ENCODE peak calls at places on chromosomes 13 and 19, in five cellular contexts. G is uterus, Y is A549, Z is esophagus squamous epithelium, B is body of pancreas. O is an unnamed sample.

GRCh38 chr13:52361225-52361624 is 44.7 kb downstream of the THSD1 start:
- DNase-seq in G (no peak), Y (no peak), Z (no peak), B (no peak), O (no peak)

GRCh38 chr13:36193151-36193855 is 21.1 kb downstream of the SOHLH2 start:
- DNase-seq in G (no peak), Y (no peak), Z (no peak), B (no peak), O (no peak)

GRCh38 chr13:94481966-94482365 is 2.5 kb upstream of the DCT start:
- DNase-seq in G (no peak), Y (peak; percentile 10), Z (no peak), B (no peak), O (peak; percentile 55)

GRCh38 chr19:10332965-10333757 is at the start of gene RAVER1:
- DNase-seq in G (peak; percentile 98), Y (peak; percentile 88), Z (peak; percentile 77), B (peak; percentile 98), O (peak; percentile 97)

GRCh38 chr19:31985001-31985605 is 360.3 kb upstream of the ZNF507 start:
- DNase-seq in G (no peak), Y (no peak), Z (no peak), B (no peak), O (no peak)

GRCh38 chr19:39146686-39147450 is 21.3 kb downstream of the PAK4 start:
- DNase-seq in G (no peak), Y (no peak), Z (no peak), B (no peak), O (no peak)

GRCh38 chr19:45767881-45768643 is 990 bp downstream of the SIX5 start:
- DNase-seq in G (peak; percentile 75), Y (peak; percentile 54), Z (no peak), B (peak; percentile 86), O (peak; percentile 81)

GRCh38 chr19:58572818-58573657 is at the start of gene MZF1:
- DNase-seq in G (peak; percentile 100), Y (peak; percentile 100), Z (no peak), B (peak; percentile 99), O (peak; percentile 100)

GRCh38 chr19:38263696-38264485 is 482 bp upstream of the SPINT2 start:
- DNase-seq in G (no peak), Y (peak; percentile 78), Z (no peak), B (no peak), O (no peak)

GRCh38 chr19:33746159-33746558 is 50.5 kb upstream of the KCTD15 start:
- DNase-seq in G (no peak), Y (no peak), Z (no peak), B (no peak), O (no peak)
- TF ChIP-seq CTCF in G (no peak), Y (no peak), Z (no peak), B (no peak), O (no peak)

DNA sequence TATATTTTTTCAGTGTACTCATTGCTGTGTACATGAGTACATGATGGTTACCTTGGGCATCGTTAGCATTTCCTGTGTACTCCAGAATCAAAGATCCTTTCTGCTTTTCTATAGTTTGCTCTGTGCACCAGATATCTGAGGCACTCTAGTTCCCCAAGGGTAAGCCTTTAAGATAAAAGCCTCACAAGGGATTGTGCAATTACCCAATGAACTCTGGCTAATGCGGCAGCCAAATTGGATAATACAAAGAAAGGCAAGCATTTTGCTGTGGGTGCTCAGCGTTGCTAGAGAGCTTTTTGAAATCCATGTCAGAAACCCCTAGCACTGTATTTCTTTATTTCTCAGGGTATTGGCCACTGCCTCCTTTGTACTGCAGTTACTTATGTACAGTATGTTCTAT is 2.9 kb downstream of the CYSLTR2 start:
- DNase-seq in G (no peak), Y (no peak), Z (no peak), B (no peak), O (no peak)
- H3K4me1 ChIP-seq in G (no peaks in the 10 kb centered on the region), Y (no peaks in the 10 kb centered on the region), Z (peaks cover 7% of the 10 kb centered on the region), B (peaks cover 24% of the 10 kb centered on the region), O (no peaks in the 10 kb centered on the region)

DNA sequence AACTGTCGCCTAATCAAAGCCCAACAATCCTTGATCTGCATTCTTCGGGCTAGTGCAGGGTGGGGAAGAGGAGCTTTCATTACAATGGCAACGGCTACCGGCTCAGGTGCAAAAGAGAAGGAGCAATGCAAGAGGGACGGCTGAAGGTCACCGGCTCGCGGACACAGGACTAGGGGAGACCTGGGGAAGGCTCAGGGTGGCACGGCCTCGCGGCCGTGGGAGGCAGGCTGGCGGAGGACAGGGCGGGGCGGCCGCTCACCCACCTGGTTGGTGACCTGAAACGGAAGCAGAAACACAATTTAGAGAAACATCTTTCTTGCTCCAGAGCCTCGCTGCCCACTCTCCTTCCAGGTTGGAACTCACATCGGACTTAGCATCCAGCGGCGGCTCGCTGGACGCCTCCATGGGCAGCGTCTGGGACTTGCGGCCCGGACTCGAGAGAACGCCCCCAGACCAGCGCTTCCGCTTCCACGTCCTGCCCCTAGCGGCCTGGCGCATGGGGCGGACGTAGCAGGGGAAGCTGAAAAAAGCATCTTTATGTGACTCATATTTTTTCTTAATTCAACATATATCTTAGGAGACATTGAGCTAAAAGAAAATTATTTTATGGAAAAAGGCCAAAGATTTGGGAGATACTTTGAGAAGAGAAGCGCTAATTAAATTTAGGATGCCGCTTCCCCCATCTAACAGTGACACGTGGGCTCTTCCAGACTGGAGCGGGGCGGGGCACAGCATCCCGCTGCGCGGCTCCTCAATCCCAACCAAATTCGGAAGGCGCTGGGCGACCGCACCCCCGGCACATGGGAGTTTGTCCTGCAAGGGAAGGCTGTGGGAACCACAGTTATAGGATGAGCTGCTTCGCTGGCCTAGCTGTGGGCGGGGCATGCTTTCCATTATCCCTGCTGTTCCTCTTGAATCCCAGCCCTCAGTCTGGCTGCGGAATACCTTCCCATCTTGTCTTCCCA is at the start of gene COMMD6:
- DNase-seq in G (peak; percentile 88), Y (peak; percentile 88), Z (peak; percentile 11), B (peak; percentile 78), O (peak; percentile 46)
- TF ChIP-seq POLR2A in G (peak; percentile 27), Y (peak; percentile 94), Z (no peak), B (peak; percentile 85), O (peak; percentile 43)

GRCh38 chr13:25463496-25463895 is 91.7 kb downstream of the ATP8A2 start:
- DNase-seq in G (no peak), Y (no peak), Z (no peak), B (no peak), O (no peak)

GRCh38 chr13:25466880-25467279 is 95.1 kb downstream of the ATP8A2 start:
- DNase-seq in G (no peak), Y (no peak), Z (no peak), B (no peak), O (no peak)

GRCh38 chr13:25469179-25469545 is 97.4 kb downstream of the ATP8A2 start:
- DNase-seq in G (no peak), Y (no peak), Z (no peak), B (no peak), O (no peak)

GRCh38 chr13:25473864-25474263 is 102.1 kb downstream of the ATP8A2 start:
- DNase-seq in G (no peak), Y (no peak), Z (no peak), B (no peak), O (no peak)

GRCh38 chr13:25468330-25469178 is 96.8 kb downstream of the ATP8A2 start:
- DNase-seq in G (no peak), Y (peak; percentile 15), Z (no peak), B (peak; percentile 30), O (no peak)
- TF ChIP-seq CTCF in G (no peak), Y (no peak), Z (no peak), B (no peak), O (no peak)

GRCh38 chr13:42392180-42392579 is 120.2 kb downstream of the AKAP11 start:
- DNase-seq in G (no peak), Y (no peak), Z (no peak), B (no peak), O (no peak)
- H3K4me1 ChIP-seq in G (no peaks in the 10 kb centered on the region), Y (no peaks in the 10 kb centered on the region), Z (peaks cover 4% of the 10 kb centered on the region), B (no peaks in the 10 kb centered on the region), O (no peaks in the 10 kb centered on the region)

GRCh38 chr19:12722566-12723382 is 958 bp downstream of the TNPO2 start:
- DNase-seq in G (peak; percentile 99), Y (peak; percentile 96), Z (peak; percentile 84), B (peak; percentile 99), O (peak; percentile 99)
- TF ChIP-seq POLR2A in G (no peak), Y (peak; percentile 38), Z (no peak), B (peak; percentile 37), O (peak; percentile 35)

GRCh38 chr19:4679416-4679815 is 9.3 kb upstream of the MYDGF start:
- DNase-seq in G (no peak), Y (no peak), Z (no peak), B (no peak), O (no peak)

GRCh38 chr19:4675346-4675745 is 5.2 kb upstream of the MYDGF start:
- DNase-seq in G (no peak), Y (no peak), Z (no peak), B (no peak), O (no peak)

GRCh38 chr19:4673726-4674125 is 3.6 kb upstream of the MYDGF start:
- DNase-seq in G (no peak), Y (no peak), Z (no peak), B (no peak), O (no peak)

GRCh38 chr19:4678881-4679379 is 8.8 kb upstream of the MYDGF start:
- DNase-seq in G (peak; percentile 38), Y (no peak), Z (no peak), B (no peak), O (no peak)

DNA sequence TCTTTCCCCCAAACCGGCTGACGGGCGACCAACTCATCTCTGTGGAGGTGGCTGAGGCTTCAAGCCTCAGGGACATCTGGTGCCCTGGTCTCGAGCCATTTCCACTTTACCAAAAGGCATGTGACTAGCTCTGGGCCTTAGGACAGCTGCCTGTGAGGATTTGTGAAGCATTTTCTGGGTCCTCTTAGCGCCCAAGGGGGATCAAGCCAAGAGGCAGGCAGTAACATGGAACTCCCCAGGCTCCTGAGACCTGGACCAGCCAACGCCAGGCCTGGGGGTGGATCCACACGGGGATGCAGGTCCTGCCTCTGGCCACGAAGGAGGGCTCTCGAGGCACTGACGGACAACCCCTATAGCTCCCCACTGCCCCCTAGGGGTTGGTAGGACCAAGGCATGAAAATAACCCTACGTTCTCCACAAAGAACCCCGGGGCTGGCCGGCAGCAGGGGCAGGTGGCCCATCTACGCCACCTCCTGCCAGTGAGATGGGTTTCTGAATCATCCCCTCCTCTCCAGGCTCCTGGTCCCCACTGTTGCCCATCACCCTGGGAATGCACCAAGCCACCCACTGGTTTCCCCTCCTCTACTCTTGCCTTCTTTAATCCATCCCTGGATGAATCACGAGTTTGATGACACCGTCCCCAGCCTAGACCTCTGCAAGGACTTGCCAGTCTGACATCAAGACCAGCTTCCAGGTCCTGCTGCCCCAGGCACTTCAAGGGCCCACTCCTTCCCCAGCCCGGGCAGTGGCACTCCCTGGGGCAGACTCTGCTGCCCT is 7.0 kb upstream of the MYDGF start:
- DNase-seq in G (no peak), Y (no peak), Z (no peak), B (peak; percentile 43), O (peak; percentile 80)
- TF ChIP-seq CTCF in G (no peak), Y (peak; percentile 42), Z (peak; percentile 15), B (peak; percentile 21), O (peak; percentile 78)

DNA sequence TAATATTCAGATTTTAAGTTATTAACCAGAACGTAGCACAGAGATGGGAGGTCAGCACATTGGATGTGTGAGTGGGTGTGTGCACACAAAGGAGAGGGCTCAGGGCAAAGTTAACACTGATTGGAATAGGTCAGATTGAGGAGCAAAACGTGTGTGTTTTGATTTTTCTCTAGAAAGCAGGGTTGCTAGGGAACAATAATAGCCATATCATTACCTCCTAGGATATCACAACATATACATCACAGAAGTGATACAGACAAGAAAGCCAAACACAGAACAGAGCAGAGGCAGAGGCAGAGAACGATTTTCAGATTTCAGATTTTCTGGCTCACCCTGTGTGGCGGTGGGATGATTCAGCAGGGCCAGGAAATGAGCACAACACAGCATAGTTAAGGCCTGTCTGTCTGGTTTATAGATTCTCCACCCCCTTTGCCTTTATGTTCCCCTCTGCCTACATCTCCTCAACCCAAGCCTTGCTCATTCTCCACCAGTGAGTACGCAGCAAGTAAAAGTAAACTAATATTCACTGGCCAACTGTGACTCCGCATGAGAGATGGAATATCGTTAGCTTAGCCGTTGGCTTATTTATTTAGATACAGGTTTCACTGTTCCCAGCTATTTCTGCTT is 182.6 kb upstream of the TSC22D1 start:
- DNase-seq in G (no peak), Y (no peak), Z (no peak), B (peak; percentile 26), O (no peak)
- H3K4me1 ChIP-seq in G (no peaks in the 10 kb centered on the region), Y (peaks cover 37% of the 10 kb centered on the region), Z (peaks cover 63% of the 10 kb centered on the region), B (peaks cover 74% of the 10 kb centered on the region), O (peaks cover 42% of the 10 kb centered on the region)

O was measured in gastrocnemius medialis.